ENCODE peak calls at places on chromosomes 16 and 17, in four cellular contexts. B is endothelial cell of umbilical vein, A is GM12878, G is K562. J is an unnamed sample.
A peak's percentile ranks its signal among the peaks of the same experiment; 100 is the strongest.

GRCh38 chr17:6231886-6232767 is 161.9 kb downstream of the WSCD1 start:
- DNase-seq in B (peak; percentile 53), G (no peak), A (no peak), J (no peak)

GRCh38 chr16:35399133-35399532 is 1939.7 kb downstream of the TP53TG3F start:
- DNase-seq in G (no peak), A (no peak), B (no peak), J (no peak)

GRCh38 chr17:81036128-81036891 is 1.4 kb downstream of the BAIAP2 start:
- DNase-seq in A (no peak), G (no peak), B (no peak), J (no peak)

GRCh38 chr16:31006086-31006385 is 4.4 kb downstream of the STX1B start:
- DNase-seq in B (no peak), G (no peak), A (no peak), J (peak; percentile 76)

GRCh38 chr17:28727727-28728363 is 743 bp upstream of the NEK8 start:
- DNase-seq in B (peak; percentile 50), G (peak; percentile 52), A (peak; percentile 91), J (peak; percentile 48)

GRCh38 chr16:69823831-69824563 is 61.9 kb downstream of the WWP2 start:
- DNase-seq in B (peak; percentile 27), G (no peak), A (peak; percentile 51), J (no peak)

GRCh38 chr17:60139438-60140285 is 10.1 kb upstream of the CA4 start:
- DNase-seq in A (no peak), B (peak; percentile 54), G (peak; percentile 82), J (peak; percentile 58)

GRCh38 chr17:12231027-12231682 is 210.5 kb downstream of the MAP2K4 start:
- DNase-seq in A (no peak), G (no peak), B (no peak), J (peak; percentile 75)

GRCh38 chr17:38585056-38585804 is 20.5 kb downstream of the SRCIN1 start:
- DNase-seq in A (no peak), G (peak; percentile 46), B (no peak), J (no peak)

GRCh38 chr16:70610273-70611223 is 35.8 kb upstream of the IL34 start:
- DNase-seq in G (peak; percentile 10), A (no peak), B (peak; percentile 23), J (no peak)

GRCh38 chr17:73088561-73088960 is 3.9 kb downstream of the SLC39A11 start:
- DNase-seq in B (no peak), G (no peak), A (no peak), J (no peak)

GRCh38 chr16:85377388-85378144 is 235.6 kb upstream of the GSE1 start:
- DNase-seq in B (no peak), G (peak; percentile 92), A (no peak), J (no peak)

GRCh38 chr17:6753006-6753445 is 2.8 kb upstream of the XAF1 start:
- DNase-seq in B (peak; percentile 87), A (no peak), G (no peak), J (peak; percentile 77)

GRCh38 chr17:75693500-75694481 is 26.7 kb downstream of the SAP30BP start:
- DNase-seq in B (peak; percentile 78), A (no peak), G (no peak), J (peak; percentile 56)
- TF ChIP-seq FOS in B (peak; percentile 41), A (no peak), G (no peak), J (no peak)

DNA sequence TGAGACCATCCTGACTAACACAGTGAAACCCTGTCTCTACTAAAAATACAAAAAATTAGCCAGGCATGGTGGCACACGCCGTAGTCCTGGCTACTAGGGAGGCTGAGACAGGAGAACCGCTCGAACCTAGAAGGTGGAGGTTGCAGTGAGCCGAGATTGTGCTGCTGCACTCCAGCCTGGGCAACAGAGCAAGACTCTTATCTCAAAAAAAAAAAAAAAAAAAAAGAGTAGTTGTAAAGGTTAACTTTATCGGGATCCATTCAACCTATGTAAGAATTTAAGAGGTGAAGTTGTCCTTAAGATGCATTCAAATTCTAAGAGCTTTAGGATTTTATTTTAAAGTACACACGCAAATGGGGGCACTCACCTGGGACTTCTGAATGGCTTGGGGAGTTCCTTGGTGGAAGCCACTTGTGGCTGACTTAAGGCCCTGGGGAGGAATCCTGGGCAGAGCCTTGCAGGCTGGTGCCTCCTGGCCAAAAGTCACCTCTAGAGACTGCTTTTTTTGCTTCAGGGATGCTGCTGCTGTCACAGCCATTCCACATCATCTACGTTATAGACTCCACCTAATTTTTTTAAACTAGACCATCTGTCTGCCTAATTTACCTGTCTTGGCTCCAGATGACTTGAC is 3.3 kb downstream of the CTCF start:
- DNase-seq in B (no peak), G (no peak), A (no peak), J (no peak)
- TF ChIP-seq FOS in B (no peak), G (no peak), A (no peak), J (no peak)

DNA sequence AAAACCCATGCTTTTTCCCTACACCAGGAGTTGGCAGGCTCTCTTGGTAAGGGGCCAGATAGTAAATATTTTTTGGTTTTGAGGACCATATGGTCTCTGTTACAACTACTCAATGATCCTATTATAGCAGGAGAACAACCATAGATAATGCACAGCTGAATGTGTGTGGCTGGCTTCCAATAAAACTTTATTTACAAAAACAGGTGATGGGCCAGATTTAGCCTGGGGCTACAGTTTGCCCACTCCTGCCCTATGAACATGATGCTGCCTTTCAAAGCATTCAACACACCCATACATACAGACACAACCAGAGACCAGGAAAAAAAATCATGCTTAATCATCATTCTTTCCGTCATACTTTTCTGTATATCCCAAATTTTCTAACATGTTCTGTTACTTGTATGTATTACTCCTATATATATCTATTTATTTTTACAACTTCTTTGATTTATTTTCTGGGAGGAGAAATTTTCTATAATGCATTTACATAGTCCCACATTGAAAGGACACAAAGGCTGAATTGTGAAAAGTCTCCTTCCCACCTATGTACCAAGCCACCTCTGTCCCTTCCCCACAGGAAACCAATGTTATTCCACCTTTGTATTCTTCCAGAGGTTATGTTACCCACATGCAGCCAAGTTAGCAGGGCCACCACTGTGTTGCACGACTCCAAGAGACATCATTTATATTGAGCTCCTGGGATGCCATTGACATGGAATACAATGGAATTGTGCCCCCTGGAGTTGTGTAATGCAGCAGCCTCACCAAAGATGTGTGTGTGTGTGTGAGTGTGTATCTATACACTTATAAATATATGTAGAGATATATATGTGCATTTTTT is 21.9 kb upstream of the MSI2 start:
- DNase-seq in B (no peak), G (no peak), A (no peak), J (no peak)
- TF ChIP-seq FOS in B (no peak), G (no peak), A (no peak), J (no peak)

GRCh38 chr17:10116676-10117075 is 81.7 kb downstream of the GAS7 start:
- DNase-seq in A (no peak), G (no peak), B (no peak), J (no peak)

GRCh38 chr17:10116267-10116666 is 82.1 kb downstream of the GAS7 start:
- DNase-seq in A (no peak), B (no peak), G (no peak), J (no peak)

GRCh38 chr17:10114931-10115535 is 83.4 kb downstream of the GAS7 start:
- DNase-seq in B (no peak), A (peak; percentile 13), G (no peak), J (peak; percentile 97)

GRCh38 chr17:10117085-10117484 is 81.3 kb downstream of the GAS7 start:
- DNase-seq in A (no peak), B (no peak), G (no peak), J (no peak)

DNA sequence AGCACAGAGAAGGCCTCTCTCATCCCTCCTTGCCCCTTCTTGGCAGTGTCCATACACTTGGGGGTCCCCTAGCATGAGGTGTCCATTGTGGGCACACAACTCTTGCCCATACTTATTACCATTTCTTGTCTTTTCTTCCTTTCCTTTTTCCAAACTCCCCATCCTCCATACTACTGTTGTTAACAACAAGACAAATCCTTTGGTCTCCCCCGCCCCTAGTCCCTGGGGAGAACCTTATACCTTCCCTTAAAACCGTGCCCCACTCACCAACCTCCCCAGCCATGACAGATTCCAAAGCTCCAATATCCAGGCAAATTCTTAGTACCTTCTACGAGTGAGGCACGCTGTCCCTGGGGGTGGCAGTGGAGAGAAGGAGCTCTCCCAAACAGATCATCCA is 82.9 kb downstream of the GAS7 start:
- DNase-seq in A (no peak), B (no peak), G (no peak), J (no peak)
- TF ChIP-seq FOS in A (no peak), B (no peak), G (no peak), J (no peak)